ENCODE peak calls at places on chromosomes 1 and 21, in nine cellular contexts. L is HCT116, Q is neural crest cell, S is A549, Z is fibroblast of lung, A is mammary epithelial cell, M is cardiac muscle cell, H is K562, N is IMR-90. P is an unnamed sample.

GRCh38 chr1:62438163-62438562 is 1.3 kb downstream of the USP1 start:
- DNase-seq in H (no peak), S (no peak), N (no peak), Q (no peak), L (no peak), Z (peak), A (peak), M (no peak), P (no peak)

GRCh38 chr1:148318123-148318899 is 164.8 kb downstream of the PPIAL4G start:
- DNase-seq in L (no peak), N (no peak), Q (no peak), Z (no peak), S (no peak), A (no peak), M (no peak), H (no peak), P (no peak)

GRCh38 chr1:55033215-55033614 is 6.1 kb upstream of the PCSK9 start:
- DNase-seq in N (no peak), H (no peak), M (no peak), S (no peak), A (no peak), Z (no peak), Q (no peak), L (no peak), P (no peak)

GRCh38 chr1:82565146-82565545 is 764.4 kb downstream of the ADGRL2 start:
- DNase-seq in Q (no peak), L (peak), Z (peak), S (peak), H (no peak), A (peak), N (peak), M (no peak), P (no peak)

GRCh38 chr1:205743977-205744376 is 6.0 kb downstream of the NUCKS1 start:
- DNase-seq in M (no peak), Z (no peak), S (no peak), N (no peak), A (no peak), H (no peak), L (no peak), Q (no peak), P (no peak)

GRCh38 chr1:1986451-1987141 is 17.0 kb downstream of the CFAP74 start:
- DNase-seq in S (no peak), L (no peak), H (no peak), N (no peak), A (no peak), Z (no peak), M (no peak), Q (no peak), P (no peak)

GRCh38 chr1:60989745-60990718 is 92.3 kb upstream of the NFIA start:
- DNase-seq in L (no peak), S (no peak), H (no peak), A (peak), N (peak), M (no peak), Q (no peak), Z (peak), P (no peak)

GRCh38 chr1:1940123-1940425 is 21.0 kb upstream of the TMEM52 start:
- DNase-seq in M (no peak), L (no peak), Q (no peak), A (no peak), S (no peak), Z (no peak), N (no peak), H (no peak), P (no peak)

GRCh38 chr1:75083848-75084514 is 50.2 kb upstream of the LHX8 start:
- DNase-seq in Z (no peak), N (no peak), M (no peak), H (no peak), A (peak), L (no peak), Q (no peak), S (peak), P (no peak)

GRCh38 chr1:172585348-172585747 is 52.4 kb downstream of the SUCO start:
- DNase-seq in S (no peak), L (no peak), A (peak), Q (no peak), M (no peak), Z (peak), N (peak), H (no peak), P (no peak)

GRCh38 chr21:15671188-15671587 is 58.6 kb upstream of the USP25 start:
- DNase-seq in S (no peak), Z (no peak), H (no peak), L (no peak), M (no peak), N (no peak), Q (no peak), A (no peak), P (no peak)

GRCh38 chr1:205505791-205506190 is 1.3 kb downstream of the CDK18 start:
- DNase-seq in M (no peak), H (peak), S (no peak), Q (no peak), L (no peak), A (peak), Z (no peak), N (no peak), P (no peak)

GRCh38 chr21:38843806-38844479 is 38.2 kb downstream of the ETS2 start:
- DNase-seq in M (no peak), Q (no peak), H (no peak), Z (peak), N (peak), S (no peak), L (no peak), A (peak), P (no peak)

GRCh38 chr1:32759521-32759980 is 57.0 kb upstream of the SYNC start:
- DNase-seq in L (no peak), S (peak), A (peak), Q (no peak), Z (no peak), M (no peak), H (no peak), N (no peak), P (peak)
- TF ChIP-seq CTCF in L (no peak), S (no peak), A (no peak), Q (no peak), Z (no peak), M (no peak), H (no peak), N (no peak), P (no peak)

DNA sequence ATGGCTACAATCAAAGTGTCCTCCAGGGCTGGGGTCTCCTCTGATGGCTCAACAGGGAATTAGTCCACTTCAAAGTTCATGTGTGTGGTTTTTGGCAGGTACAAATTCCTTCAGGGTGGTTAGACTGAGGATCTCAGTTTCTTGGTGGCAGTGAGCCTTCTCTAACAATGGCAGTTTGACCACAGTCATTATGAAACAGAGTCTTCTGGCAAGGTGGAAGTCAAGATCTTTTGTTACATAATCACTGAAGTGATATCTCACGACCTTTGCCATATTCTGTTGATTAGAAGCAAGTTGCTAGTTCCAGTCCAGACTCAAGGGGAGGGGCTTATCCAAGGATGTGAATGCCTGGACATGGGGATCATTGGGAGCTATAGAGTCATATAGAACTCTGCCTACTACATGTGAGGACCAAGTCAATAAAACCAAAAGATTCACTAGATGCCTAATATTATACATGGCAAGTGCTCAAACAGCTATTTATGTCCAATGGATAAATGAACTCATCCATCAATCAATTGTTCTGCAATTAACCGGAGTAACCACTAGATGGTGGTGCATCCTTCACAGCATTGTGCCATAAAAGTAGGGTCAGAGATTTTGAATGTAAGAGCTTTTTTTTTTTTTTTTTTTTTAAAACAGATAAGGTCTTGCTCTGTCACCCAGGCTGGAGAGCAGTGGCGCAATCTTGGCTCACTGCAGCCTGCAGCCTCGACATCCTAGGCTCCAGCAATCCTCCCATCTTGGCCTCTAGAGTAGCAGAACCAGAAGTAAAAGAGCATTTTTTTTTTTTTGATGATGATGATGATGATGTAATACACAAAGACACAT is 131.9 kb downstream of the CRB1 start:
- DNase-seq in A (peak), L (peak), Q (no peak), M (peak), S (peak), N (peak), Z (peak), H (peak), P (no peak)
- TF ChIP-seq CTCF in A (peak), L (peak), Q (peak), M (peak), S (peak), N (peak), Z (peak), H (peak), P (peak)

GRCh38 chr1:234583755-234584430 is 26.1 kb downstream of the IRF2BP2 start:
- DNase-seq in S (no peak), Q (no peak), Z (no peak), M (no peak), A (no peak), L (no peak), N (no peak), H (peak), P (no peak)

GRCh38 chr1:234586304-234586703 is 23.7 kb downstream of the IRF2BP2 start:
- DNase-seq in N (no peak), Z (no peak), A (no peak), S (no peak), L (no peak), M (no peak), H (no peak), Q (no peak), P (no peak)

GRCh38 chr1:234585333-234586055 is 24.5 kb downstream of the IRF2BP2 start:
- DNase-seq in Z (peak), M (no peak), L (no peak), N (peak), Q (no peak), S (no peak), A (no peak), H (no peak), P (no peak)

GRCh38 chr1:234584431-234584805 is 25.6 kb downstream of the IRF2BP2 start:
- DNase-seq in Z (no peak), L (no peak), Q (no peak), M (no peak), N (no peak), A (no peak), S (no peak), H (no peak), P (no peak)

DNA sequence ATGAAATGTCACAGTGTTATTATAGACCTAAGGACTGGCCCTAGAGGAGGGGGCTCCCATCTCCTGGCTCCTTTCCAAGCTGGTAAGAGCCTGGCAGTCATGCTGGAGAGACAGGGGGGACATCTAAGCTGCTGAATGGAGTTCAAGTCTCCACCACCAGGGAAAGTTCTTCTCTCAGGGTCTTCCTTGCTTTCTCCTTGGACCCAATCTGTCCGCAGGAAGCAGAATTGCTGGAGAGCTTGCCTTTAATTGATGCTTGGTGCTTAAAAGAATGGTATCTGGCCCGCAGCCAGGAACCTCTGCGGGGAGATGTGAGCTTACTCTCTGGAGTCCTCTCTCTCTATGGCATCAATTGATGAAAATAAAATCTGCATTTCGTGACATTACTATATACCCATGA is 25.1 kb downstream of the IRF2BP2 start:
- DNase-seq in N (no peak), A (no peak), Z (peak), M (peak), Q (no peak), L (no peak), S (no peak), H (no peak), P (no peak)
- TF ChIP-seq CTCF in N (no peak), A (no peak), Z (no peak), M (no peak), Q (no peak), L (no peak), S (no peak), H (no peak), P (no peak)

GRCh38 chr1:154353460-154353904 is 28.2 kb downstream of the ATP8B2 start:
- DNase-seq in L (peak), S (peak), H (peak), Z (peak), Q (no peak), A (peak), M (peak), N (peak), P (no peak)
- TF ChIP-seq CTCF in L (peak), S (peak), H (peak), Z (peak), Q (no peak), A (peak), M (peak), N (peak), P (no peak)

DNA sequence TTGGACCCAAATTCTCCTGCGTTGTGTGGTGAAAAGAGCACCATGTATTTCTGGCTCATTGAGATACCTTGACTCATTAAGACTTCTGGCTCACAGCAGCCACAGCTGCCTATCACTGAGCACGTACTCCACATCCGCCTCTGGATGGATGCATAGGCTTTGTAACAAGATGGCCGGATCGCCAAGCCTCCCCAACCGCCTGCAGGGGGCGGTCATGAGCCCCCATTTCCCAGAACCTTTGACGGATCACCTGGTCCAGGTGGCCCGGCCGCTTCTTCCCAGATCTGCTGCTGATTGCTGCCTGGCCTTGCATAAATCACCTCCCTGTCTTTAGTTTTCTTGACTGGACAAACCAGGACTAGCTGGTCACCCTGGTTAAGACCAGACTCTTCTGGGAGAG is 156.5 kb upstream of the KLHDC7A start:
- DNase-seq in Q (no peak), M (no peak), A (no peak), L (no peak), S (no peak), N (no peak), Z (no peak), H (peak), P (no peak)
- TF ChIP-seq CTCF in Q (peak), M (peak), A (no peak), L (peak), S (no peak), N (no peak), Z (no peak), H (peak), P (peak)

GRCh38 chr1:29396438-29397255 is 160.3 kb downstream of the PTPRU start:
- DNase-seq in L (no peak), N (peak), M (peak), Q (no peak), Z (no peak), H (no peak), S (no peak), A (no peak), P (no peak)
- TF ChIP-seq CTCF in L (peak), N (peak), M (peak), Q (peak), Z (peak), H (no peak), S (no peak), A (no peak), P (peak)

P was measured in progenitor cell of endocrine pancreas.